ENCODE peak calls at places on chromosomes 16 and 17, in four cellular contexts. L is fibroblast of the aortic adventitia; V is CD8-positive, alpha-beta T cell; B is uterus. F is an unnamed sample.

GRCh38 chr17:74031314-74032080 is 172.0 kb upstream of the RPL38 start:
- DNase-seq in L (no peak), V (no peak), B (no peak), F (no peak)

GRCh38 chr17:6525111-6525510 is 31.2 kb downstream of the PITPNM3 start:
- DNase-seq in L (no peak), V (no peak), B (no peak), F (no peak)

GRCh38 chr16:28258571-28258970 is 33.8 kb upstream of the SBK1 start:
- DNase-seq in L (peak; percentile 22), V (no peak), B (no peak), F (peak; percentile 86)

GRCh38 chr16:48354877-48355585 is 30.2 kb downstream of the SIAH1 start:
- DNase-seq in L (no peak), V (no peak), B (no peak), F (no peak)

GRCh38 chr16:1300664-1301476 is 8.6 kb upstream of the UBE2I start:
- DNase-seq in L (peak; percentile 32), V (peak; percentile 78), B (peak; percentile 33), F (peak; percentile 74)

GRCh38 chr17:68910789-68911431 is 44.3 kb downstream of the ABCA8 start:
- DNase-seq in L (peak; percentile 7), V (no peak), B (no peak), F (no peak)

GRCh38 chr17:40100669-40101366 is 429 bp upstream of the NR1D1 start:
- DNase-seq in L (peak; percentile 99), V (peak; percentile 86), B (peak; percentile 99), F (peak; percentile 99)

GRCh38 chr17:66474810-66475497 is 172.5 kb downstream of the PRKCA start:
- DNase-seq in L (no peak), V (no peak), B (no peak), F (no peak)

GRCh38 chr16:68973611-68974120 is 130.3 kb downstream of the TANGO6 start:
- DNase-seq in L (no peak), V (no peak), B (no peak), F (no peak)

GRCh38 chr16:56617212-56618085 is 8.1 kb upstream of the MT1E start:
- DNase-seq in L (peak; percentile 72), V (peak; percentile 42), B (peak; percentile 75), F (peak; percentile 92)

GRCh38 chr16:1732071-1732470 is 26.1 kb downstream of the MAPK8IP3 start:
- DNase-seq in L (no peak), V (no peak), B (no peak), F (no peak)

GRCh38 chr17:19270951-19271611 is 33.9 kb downstream of the EPN2 start:
- DNase-seq in L (no peak), V (no peak), B (no peak), F (peak; percentile 86)

GRCh38 chr17:77644181-77644972 is 314.1 kb upstream of the TNRC6C start:
- DNase-seq in L (no peak), V (no peak), B (no peak), F (no peak)

GRCh38 chr17:78774956-78775571 is 7.0 kb downstream of the CYTH1 start:
- DNase-seq in L (peak; percentile 34), V (peak; percentile 66), B (no peak), F (no peak)

GRCh38 chr16:82004651-82005490 is 6.4 kb downstream of the SDR42E1 start:
- DNase-seq in L (no peak), V (no peak), B (no peak), F (peak; percentile 30)

GRCh38 chr16:3637371-3637923 is 17.0 kb upstream of the DNASE1 start:
- DNase-seq in L (no peak), V (peak; percentile 16), B (no peak), F (no peak)

GRCh38 chr17:8393470-8394231 is 4.0 kb downstream of the RNF222 start:
- DNase-seq in L (no peak), V (peak; percentile 44), B (no peak), F (no peak)

GRCh38 chr16:347203-347602 is 5.3 kb downstream of the AXIN1 start:
- DNase-seq in L (no peak), V (no peak), B (no peak), F (no peak)

GRCh38 chr16:84914273-84914672 is 94.5 kb downstream of the CRISPLD2 start:
- DNase-seq in L (no peak), V (no peak), B (peak; percentile 61), F (no peak)

GRCh38 chr16:24102120-24102740 is 153.9 kb upstream of the CACNG3 start:
- DNase-seq in L (no peak), V (no peak), B (no peak), F (no peak)

GRCh38 chr16:84726079-84726669 is 26.4 kb downstream of the USP10 start:
- DNase-seq in L (peak; percentile 90), V (peak; percentile 92), B (peak; percentile 93), F (peak; percentile 85)

GRCh38 chr17:48488548-48489106 is 42.2 kb downstream of the HOXB1 start:
- DNase-seq in L (no peak), V (no peak), B (no peak), F (no peak)

GRCh38 chr17:10262451-10262850 is 64.0 kb upstream of the GAS7 start:
- DNase-seq in L (peak; percentile 57), V (no peak), B (no peak), F (no peak)

GRCh38 chr17:48494335-48494734 is 36.5 kb downstream of the HOXB1 start:
- DNase-seq in L (peak; percentile 88), V (no peak), B (no peak), F (no peak)

GRCh38 chr17:57257911-57258885 is 1.9 kb downstream of the MSI2 start:
- DNase-seq in L (peak; percentile 8), V (no peak), B (no peak), F (no peak)

GRCh38 chr17:69466905-69467630 is 52.6 kb downstream of the MAP2K6 start:
- DNase-seq in L (no peak), V (no peak), B (no peak), F (no peak)

GRCh38 chr17:8754890-8755289 is 3.5 kb downstream of the SPDYE4 start:
- DNase-seq in L (no peak), V (no peak), B (no peak), F (no peak)

GRCh38 chr17:52383493-52384100 is 225.1 kb upstream of the CA10 start:
- DNase-seq in L (no peak), V (no peak), B (no peak), F (no peak)

GRCh38 chr16:88856122-88856827 is 472 bp downstream of the GALNS start:
- DNase-seq in L (no peak), V (peak; percentile 13), B (peak; percentile 42), F (peak; percentile 54)

GRCh38 chr17:79845601-79845949 is 6.3 kb upstream of the CBX4 start:
- DNase-seq in L (peak; percentile 61), V (no peak), B (no peak), F (no peak)

GRCh38 chr17:47077576-47077975 is 98.5 kb upstream of the RPRML start:
- DNase-seq in L (no peak), V (no peak), B (no peak), F (no peak)

GRCh38 chr16:14140916-14141315 is 69.8 kb downstream of the MRTFB start:
- DNase-seq in L (no peak), V (no peak), B (no peak), F (no peak)

GRCh38 chr16:50011707-50012106 is 13.3 kb upstream of the CNEP1R1 start:
- DNase-seq in L (no peak), V (no peak), B (no peak), F (no peak)

GRCh38 chr17:3890893-3891219 is 2.0 kb downstream of the CAMKK1 start:
- DNase-seq in L (no peak), V (no peak), B (no peak), F (no peak)

GRCh38 chr16:24525970-24526559 is 13.3 kb upstream of the RBBP6 start:
- DNase-seq in L (peak; percentile 93), V (no peak), B (peak; percentile 28), F (no peak)

GRCh38 chr16:89442990-89443726 is 47.2 kb downstream of the ANKRD11 start:
- DNase-seq in L (peak; percentile 77), V (no peak), B (peak; percentile 64), F (no peak)

GRCh38 chr17:19724501-19725420 is 8.4 kb upstream of the SLC47A2 start:
- DNase-seq in L (no peak), V (peak; percentile 34), B (peak; percentile 46), F (peak; percentile 62)

GRCh38 chr17:17500999-17501605 is 4.9 kb upstream of the RASD1 start:
- DNase-seq in L (no peak), V (no peak), B (no peak), F (no peak)
- TF ChIP-seq CTCF in L (peak; percentile 24), V (no peak), B (no peak), F (no peak)

DNA sequence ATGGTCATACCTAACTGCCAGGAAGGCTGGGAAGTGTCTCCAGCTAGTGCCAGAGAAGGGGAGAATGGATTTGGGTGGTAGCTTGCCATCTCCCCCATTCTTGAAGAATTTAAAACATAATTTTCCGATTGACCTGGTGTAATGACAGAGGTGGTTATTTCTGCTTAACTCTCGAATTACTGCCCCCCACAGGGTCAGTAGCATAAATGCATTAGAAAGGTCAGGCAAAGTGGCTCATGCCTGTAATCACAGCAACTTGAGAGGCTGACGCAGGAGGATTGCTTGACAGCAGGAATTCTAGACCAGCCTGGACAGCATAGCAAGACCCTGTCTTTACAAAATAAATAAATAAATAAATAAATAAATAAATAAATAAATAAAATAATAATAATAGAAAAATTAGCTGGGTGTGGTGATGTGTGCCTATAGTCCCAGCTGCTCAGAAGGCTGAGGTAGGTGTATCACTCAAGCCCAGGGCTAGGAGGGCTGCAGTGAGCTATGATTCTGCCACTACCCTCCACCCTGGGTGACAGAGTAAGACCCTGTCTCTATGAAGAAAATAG is 27.5 kb downstream of the TMC7 start:
- DNase-seq in L (no peak), V (no peak), B (no peak), F (no peak)
- TF ChIP-seq CTCF in L (no peak), V (no peak), B (no peak), F (no peak)

DNA sequence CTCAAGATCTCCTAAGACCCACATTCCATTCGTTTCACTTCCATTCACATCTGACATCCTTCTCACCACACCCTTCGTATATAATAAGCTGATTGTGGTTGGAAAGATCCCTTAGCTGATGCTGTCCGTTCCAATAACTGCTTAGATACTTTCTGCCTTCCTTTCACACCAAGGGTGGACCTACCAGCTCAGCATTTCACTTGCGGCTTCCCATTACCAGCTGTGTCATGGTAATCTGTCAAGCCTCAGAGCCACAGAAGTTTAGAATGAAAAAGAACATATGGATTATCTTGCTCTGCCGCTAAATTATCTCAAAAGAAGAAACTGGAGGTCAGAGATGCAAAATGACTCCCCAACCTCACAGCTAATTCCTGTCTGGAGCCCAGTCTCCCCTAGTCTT is 182.7 kb upstream of the HS3ST3A1 start:
- DNase-seq in L (no peak), V (no peak), B (no peak), F (no peak)
- TF ChIP-seq CTCF in L (no peak), V (no peak), B (no peak), F (no peak)

DNA sequence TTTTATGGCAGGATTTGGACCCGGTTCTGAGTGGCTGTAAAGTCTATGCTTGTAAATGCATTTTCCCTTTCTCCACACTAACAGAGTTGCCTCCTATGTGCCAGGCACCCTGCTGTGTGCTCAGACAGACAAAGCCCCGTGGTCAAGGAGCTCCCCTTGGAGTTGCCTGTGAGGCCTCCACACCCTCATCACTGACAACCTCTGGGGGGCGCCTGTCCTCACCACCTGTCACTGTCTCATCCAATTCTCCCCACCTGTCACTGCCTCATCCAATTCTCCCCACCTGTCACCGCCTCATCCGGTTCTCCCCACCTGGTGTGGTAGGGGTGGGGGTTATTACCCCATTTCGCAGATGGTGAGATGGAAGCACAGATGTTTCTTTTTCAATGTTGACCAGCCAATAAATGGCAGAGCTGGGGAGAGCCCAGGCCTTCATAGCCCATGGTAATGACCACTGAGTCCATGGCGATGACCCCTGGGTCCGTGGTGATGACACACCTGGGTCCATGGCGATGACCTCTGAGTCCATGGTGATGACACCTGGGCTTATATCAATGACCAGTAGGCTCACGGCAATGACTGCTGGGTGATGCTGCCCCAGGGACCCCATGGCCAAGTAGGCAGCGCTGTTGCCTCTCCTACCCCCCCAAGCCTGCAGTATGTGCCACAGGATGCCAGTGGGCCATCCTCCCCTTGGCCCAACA is 150.1 kb downstream of the IRF8 start:
- DNase-seq in L (no peak), V (no peak), B (no peak), F (no peak)
- TF ChIP-seq CTCF in L (no peak), V (no peak), B (no peak), F (no peak)

GRCh38 chr16:70656712-70657263 is 10.4 kb downstream of the IL34 start:
- DNase-seq in L (no peak), V (no peak), B (no peak), F (no peak)
- TF ChIP-seq CTCF in L (no peak), V (no peak), B (no peak), F (no peak)

F was measured in heart left ventricle.